ENCODE peak calls at places on chromosomes 4 and X, in four cellular contexts. A, O, E and D are unnamed samples.
A peak's percentile ranks its signal among the peaks of the same experiment; 100 is the strongest.

GRCh38 chr4:60201052-60201673 is 999.0 kb upstream of the ADGRL3 start:
- DNase-seq in A (peak; percentile 39), E (peak; percentile 77), O (peak; percentile 69), D (peak; percentile 45)

GRCh38 chr4:7635435-7635834 is 200.7 kb upstream of the PSAPL1 start:
- DNase-seq in O (no peak), E (no peak), A (no peak), D (no peak)

GRCh38 chr4:2932951-2933565 is 30.1 kb downstream of the NOP14 start:
- DNase-seq in E (no peak), A (peak; percentile 51), O (peak; percentile 51), D (peak; percentile 41)

GRCh38 chrX:110322603-110323002 is 4.7 kb upstream of the AMMECR1 start:
- DNase-seq in O (no peak), A (no peak), E (no peak), D (no peak)

GRCh38 chr4:186699298-186699697 is 24.4 kb downstream of the FAT1 start:
- DNase-seq in O (no peak), E (peak; percentile 44), A (no peak), D (peak; percentile 98)

GRCh38 chr4:80999943-81000342 is 30.6 kb upstream of the BMP3 start:
- DNase-seq in E (no peak), A (no peak), O (no peak), D (no peak)

GRCh38 chr4:37827030-37827705 is 682 bp downstream of the PGM2 start:
- DNase-seq in O (no peak), E (peak; percentile 45), A (no peak), D (peak; percentile 67)

GRCh38 chr4:188372051-188372450 is 232.8 kb downstream of the TRIML1 start:
- DNase-seq in O (no peak), E (no peak), A (no peak), D (no peak)

GRCh38 chr4:128311659-128312392 is 24.2 kb upstream of the PGRMC2 start:
- DNase-seq in E (no peak), A (no peak), O (no peak), D (peak; percentile 88)

DNA sequence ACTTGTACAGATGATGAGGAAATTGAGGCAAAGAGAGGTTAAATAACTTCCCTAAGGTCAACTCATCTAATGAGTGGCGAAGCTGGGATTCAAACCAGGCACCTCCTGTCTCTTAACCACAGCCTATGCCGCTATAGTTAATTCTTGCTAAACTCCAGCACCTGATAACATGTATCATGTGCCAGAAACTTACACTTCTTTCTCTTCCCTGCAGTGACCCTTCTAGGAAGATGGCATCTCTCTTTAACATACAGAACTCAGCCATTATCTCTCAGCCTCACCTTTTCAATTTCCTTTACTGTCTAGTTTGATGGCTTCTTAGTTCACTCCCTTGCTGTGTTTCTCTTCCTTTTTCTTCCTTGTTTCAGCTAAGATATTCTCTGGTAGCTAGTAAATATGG is 2.5 kb downstream of the VBP1 start:
- DNase-seq in A (no peak), E (no peak), O (no peak), D (no peak)
- H3K27me3 ChIP-seq in A (no peaks in the 10 kb centered on the region), E (no peaks in the 10 kb centered on the region), O (no peaks in the 10 kb centered on the region), D (no peaks in the 10 kb centered on the region)

DNA sequence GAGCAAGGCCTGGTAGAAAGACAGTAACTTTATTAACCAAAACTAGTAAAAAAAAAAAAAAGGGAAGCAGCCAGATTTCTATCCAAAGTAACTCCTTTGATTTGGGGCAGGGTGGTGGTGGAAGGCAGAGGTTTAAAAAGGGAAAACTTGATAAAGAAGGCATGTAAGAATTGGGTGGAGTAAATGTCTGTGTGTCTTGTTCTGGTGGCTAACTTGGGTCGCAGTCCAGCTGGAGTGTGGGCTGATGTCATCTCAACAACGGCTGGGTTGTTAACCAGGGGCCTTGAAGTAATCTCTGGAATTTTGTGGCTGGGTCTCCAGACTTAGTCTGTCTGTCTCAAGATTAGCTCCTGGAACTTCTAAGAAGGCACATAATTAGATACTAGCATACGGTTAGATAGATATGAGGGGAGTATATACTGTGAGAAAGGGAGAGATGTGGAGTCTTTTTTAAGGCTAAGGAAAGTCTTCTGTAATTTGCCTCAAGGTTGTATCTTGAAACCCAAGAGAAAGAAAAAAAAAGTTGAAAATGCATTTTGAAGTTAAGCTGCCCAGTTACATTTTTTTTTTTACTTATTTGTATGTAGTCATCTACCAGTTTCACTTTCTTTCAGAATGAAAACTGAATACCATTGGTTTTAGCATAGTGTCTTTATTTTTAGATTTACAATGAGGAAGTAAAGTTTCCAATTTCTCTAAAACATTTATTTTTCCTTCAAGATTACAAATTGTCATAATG is 48.3 kb downstream of the MTHFD2L start:
- DNase-seq in A (no peak), E (peak; percentile 22), O (no peak), D (no peak)
- H3K27ac ChIP-seq in A (no peak overlapping the region), E (peak overlapping the region; percentile 58), O (no peak overlapping the region), D (no peak overlapping the region)

GRCh38 chrX:72079607-72080006 is 52.1 kb downstream of the RTL5 start:
- DNase-seq in A (no peak), E (no peak), O (no peak), D (no peak)

GRCh38 chrX:72081605-72082320 is 50.0 kb downstream of the RTL5 start:
- DNase-seq in O (no peak), A (no peak), E (no peak), D (no peak)

GRCh38 chrX:72078411-72078810 is 53.3 kb downstream of the RTL5 start:
- DNase-seq in E (no peak), A (no peak), O (no peak), D (no peak)

GRCh38 chrX:72080800-72081199 is 50.9 kb downstream of the RTL5 start:
- DNase-seq in E (no peak), O (no peak), A (no peak), D (no peak)

GRCh38 chrX:72080150-72080549 is 51.6 kb downstream of the RTL5 start:
- DNase-seq in O (no peak), E (no peak), A (no peak), D (no peak)
- H3K4me3 ChIP-seq in O (no peak overlapping the region), E (no peak overlapping the region), A (peak overlapping the region; percentile 36), D (no peak overlapping the region)

GRCh38 chr4:184074989-184075388 is 142.7 kb downstream of the ENPP6 start:
- DNase-seq in E (no peak), O (no peak), A (no peak), D (no peak)
- H3K27me3 ChIP-seq in E (no peaks in the 10 kb centered on the region), O (no peaks in the 10 kb centered on the region), A (no peaks in the 10 kb centered on the region), D (no peaks in the 10 kb centered on the region)